ENCODE peak calls at places on chromosome X, in six cellular contexts. N, M, D, R, U and Y are unnamed samples.

GRCh38 chrX:138001219-138001618 is 435.3 kb downstream of the ZIC3 start:
- DNase-seq in R (no peak), U (no peak), D (no peak), N (no peak), M (no peak), Y (no peak)

GRCh38 chrX:43881410-43882293 is 598 bp downstream of the MAOB start:
- DNase-seq in R (no peak), D (no peak), M (no peak), N (no peak), U (peak; percentile 87), Y (no peak)

GRCh38 chrX:148333989-148334388 is 166.4 kb upstream of the AFF2 start:
- DNase-seq in R (no peak), N (peak; percentile 6), D (no peak), M (no peak), U (no peak), Y (no peak)

GRCh38 chrX:26050099-26050498 is 88.0 kb upstream of the MAGEB18 start:
- DNase-seq in U (no peak), N (no peak), R (no peak), M (no peak), D (no peak), Y (no peak)

GRCh38 chrX:145673851-145674250 is 143.8 kb upstream of the SLITRK2 start:
- DNase-seq in M (no peak), U (no peak), N (no peak), D (no peak), R (no peak), Y (no peak)

GRCh38 chrX:31893525-31893924 is 821.7 kb upstream of the FTHL17 start:
- DNase-seq in N (no peak), R (no peak), U (no peak), M (no peak), D (no peak), Y (peak; percentile 11)

GRCh38 chrX:37332987-37333658 is 16.0 kb upstream of the PRRG1 start:
- DNase-seq in M (no peak), D (no peak), R (no peak), U (no peak), N (no peak), Y (peak; percentile 6)

GRCh38 chrX:115690554-115691216 is 129.7 kb downstream of the PLS3 start:
- DNase-seq in U (peak; percentile 19), R (peak; percentile 41), N (peak; percentile 85), D (peak; percentile 49), M (peak; percentile 23), Y (peak; percentile 57)

GRCh38 chrX:125322431-125322830 is 2.8 kb downstream of the TEX13C start:
- DNase-seq in N (no peak), U (no peak), M (no peak), D (no peak), R (no peak), Y (peak; percentile 8)

GRCh38 chrX:16743604-16744325 is 24.4 kb downstream of the SYAP1 start:
- DNase-seq in U (no peak), R (no peak), N (no peak), D (no peak), M (no peak), Y (no peak)

GRCh38 chrX:63686878-63687714 is 97.9 kb downstream of the ARHGEF9 start:
- DNase-seq in D (peak; percentile 11), U (peak; percentile 23), R (peak; percentile 20), M (peak; percentile 20), N (peak; percentile 38), Y (peak; percentile 41)

GRCh38 chrX:40158036-40158706 is 60.4 kb upstream of the BCOR start:
- DNase-seq in M (no peak), R (no peak), N (no peak), D (peak; percentile 70), U (no peak), Y (peak; percentile 70)

GRCh38 chrX:54048413-54048812 is 4.1 kb upstream of the PHF8 start:
- DNase-seq in N (no peak), R (no peak), U (peak; percentile 17), M (no peak), D (no peak), Y (no peak)

GRCh38 chrX:78029663-78030062 is 60.2 kb upstream of the PGAM4 start:
- DNase-seq in N (peak; percentile 32), D (peak; percentile 6), R (peak; percentile 6), U (peak; percentile 11), M (no peak), Y (peak; percentile 57)

GRCh38 chrX:54029543-54030143 is 14.6 kb downstream of the PHF8 start:
- DNase-seq in D (no peak), R (no peak), U (no peak), N (no peak), M (no peak), Y (no peak)

GRCh38 chrX:137052641-137053235 is 18.9 kb upstream of the GPR101 start:
- DNase-seq in U (no peak), M (no peak), D (peak; percentile 8), R (no peak), N (no peak), Y (no peak)

GRCh38 chrX:13074297-13075262 is 30.2 kb upstream of the FAM9C start:
- DNase-seq in U (no peak), M (peak; percentile 84), D (no peak), N (no peak), R (no peak), Y (no peak)
- TF ChIP-seq POLR2A in U (no peak), M (no peak), D (no peak), N (no peak), R (no peak), Y (no peak)

GRCh38 chrX:47644557-47645091 is 5.7 kb downstream of the ELK1 start:
- DNase-seq in D (peak; percentile 57), R (no peak), M (no peak), U (no peak), N (no peak), Y (peak; percentile 28)
- TF ChIP-seq MAX in D (no peak), R (no peak), M (no peak), U (no peak), N (no peak), Y (no peak)

GRCh38 chrX:22135994-22136684 is 104.0 kb downstream of the PHEX start:
- DNase-seq in M (no peak), D (peak; percentile 36), R (peak; percentile 44), U (peak; percentile 11), N (peak; percentile 75), Y (peak; percentile 35)

GRCh38 chrX:22128961-22129360 is 96.8 kb downstream of the PHEX start:
- DNase-seq in M (no peak), U (no peak), D (no peak), N (no peak), R (no peak), Y (no peak)

GRCh38 chrX:22135171-22135711 is 103.1 kb downstream of the PHEX start:
- DNase-seq in M (no peak), U (no peak), D (no peak), N (peak; percentile 35), R (no peak), Y (no peak)

GRCh38 chrX:22136711-22137110 is 104.6 kb downstream of the PHEX start:
- DNase-seq in U (no peak), M (no peak), N (no peak), R (no peak), D (no peak), Y (no peak)

GRCh38 chrX:22134681-22135080 is 102.6 kb downstream of the PHEX start:
- DNase-seq in N (peak; percentile 73), R (no peak), D (peak; percentile 41), M (no peak), U (peak; percentile 22), Y (no peak)
- TF ChIP-seq MYC in N (no peak), R (no peak), D (no peak), M (no peak), U (no peak), Y (no peak)

GRCh38 chrX:106726485-106727437 is at the start of gene RNF128:
- DNase-seq in R (no peak), N (no peak), D (peak; percentile 24), M (no peak), U (peak; percentile 66), Y (no peak)
- TF ChIP-seq POLR2A in R (no peak), N (no peak), D (no peak), M (no peak), U (peak; percentile 84), Y (no peak)

GRCh38 chrX:143615851-143616250 is 20.1 kb downstream of the SLITRK4 start:
- DNase-seq in N (no peak), U (no peak), D (no peak), M (no peak), R (no peak), Y (no peak)
- TF ChIP-seq MAX in N (no peak), U (no peak), D (no peak), M (no peak), R (no peak), Y (no peak)